ENCODE peak calls at places on chromosomes 11 and 22, in four cellular contexts. One of them, this sample, is unnamed.

GRCh38 chr11:72784662-72785061 is 9.2 kb downstream of the STARD10 start:
- DNase-seq in HepG2: no peak
- DNase-seq in K562: no peak
- DNase-seq in GM12878: no peak
- DNase-seq in this sample: no peak

GRCh38 chr11:111707039-111707690 is 59.0 kb downstream of the PPP2R1B start:
- DNase-seq in GM12878: no peak
- DNase-seq in HepG2: peak
- DNase-seq in K562: no peak
- DNase-seq in this sample: no peak

GRCh38 chr11:57571631-57572030 is 4.2 kb upstream of the UBE2L6 start:
- DNase-seq in HepG2: no peak
- DNase-seq in K562: no peak
- DNase-seq in GM12878: no peak
- DNase-seq in this sample: no peak

GRCh38 chr11:92865352-92865751 is 104.1 kb upstream of the MTNR1B start:
- DNase-seq in HepG2: no peak
- DNase-seq in K562: no peak
- DNase-seq in GM12878: no peak
- DNase-seq in this sample: no peak

GRCh38 chr22:48794906-48795305 is 1032.8 kb downstream of the BRD1 start:
- DNase-seq in GM12878: no peak
- DNase-seq in K562: no peak
- DNase-seq in HepG2: no peak
- DNase-seq in this sample: no peak

GRCh38 chr11:115760921-115761320 is 256.7 kb upstream of the CADM1 start:
- DNase-seq in HepG2: no peak
- DNase-seq in K562: no peak
- DNase-seq in GM12878: no peak
- DNase-seq in this sample: no peak

GRCh38 chr22:35043251-35043931 is 22.6 kb upstream of the ISX start:
- DNase-seq in GM12878: no peak
- DNase-seq in K562: peak
- DNase-seq in HepG2: no peak
- DNase-seq in this sample: peak

GRCh38 chr11:95485115-95485900 is 254.3 kb upstream of the SESN3 start:
- DNase-seq in K562: no peak
- DNase-seq in HepG2: no peak
- DNase-seq in GM12878: no peak
- DNase-seq in this sample: no peak

GRCh38 chr11:10725114-10725906 is 25.7 kb upstream of the CTR9 start:
- DNase-seq in HepG2: no peak
- DNase-seq in K562: no peak
- DNase-seq in GM12878: no peak
- DNase-seq in this sample: no peak

GRCh38 chr11:75334402-75334891 is 17.0 kb downstream of the ARRB1 start:
- DNase-seq in HepG2: no peak
- DNase-seq in K562: peak
- DNase-seq in GM12878: no peak
- DNase-seq in this sample: peak

GRCh38 chr11:71358122-71358728 is 90.0 kb downstream of the DHCR7 start:
- DNase-seq in HepG2: no peak
- DNase-seq in K562: no peak
- DNase-seq in GM12878: no peak
- DNase-seq in this sample: no peak

GRCh38 chr11:125945797-125946520 is at the start of gene VSIG10L2:
- DNase-seq in GM12878: no peak
- DNase-seq in HepG2: no peak
- DNase-seq in K562: no peak
- DNase-seq in this sample: no peak

GRCh38 chr11:46336781-46337180 is 10.5 kb upstream of the DGKZ start:
- DNase-seq in GM12878: no peak
- DNase-seq in HepG2: no peak
- DNase-seq in K562: peak
- DNase-seq in this sample: no peak

GRCh38 chr22:27801616-27802388 is at the start of gene MN1:
- DNase-seq in K562: no peak
- DNase-seq in GM12878: no peak
- DNase-seq in HepG2: no peak
- DNase-seq in this sample: peak

GRCh38 chr22:49014227-49015201 is 813.2 kb downstream of the BRD1 start:
- DNase-seq in GM12878: no peak
- DNase-seq in HepG2: no peak
- DNase-seq in K562: no peak
- DNase-seq in this sample: no peak

GRCh38 chr11:63592975-63593395 is 21.2 kb downstream of the PLAAT3 start:
- DNase-seq in K562: no peak
- DNase-seq in HepG2: no peak
- DNase-seq in GM12878: no peak
- DNase-seq in this sample: peak

GRCh38 chr11:122917311-122917710 is 34.8 kb downstream of the JHY start:
- DNase-seq in K562: no peak
- DNase-seq in HepG2: no peak
- DNase-seq in GM12878: no peak
- DNase-seq in this sample: no peak

GRCh38 chr11:113974741-113975470 is at the start of gene HTR3A:
- DNase-seq in GM12878: no peak
- DNase-seq in K562: peak
- DNase-seq in HepG2: peak
- DNase-seq in this sample: peak

GRCh38 chr11:134207538-134208239 is 16.1 kb downstream of the NCAPD3 start:
- DNase-seq in HepG2: peak
- DNase-seq in GM12878: no peak
- DNase-seq in K562: no peak
- DNase-seq in this sample: peak

GRCh38 chr11:119011476-119011875 is 6.7 kb downstream of the RPS25 start:
- DNase-seq in K562: peak
- DNase-seq in HepG2: no peak
- DNase-seq in GM12878: no peak
- DNase-seq in this sample: no peak

GRCh38 chr11:62705401-62705800 is 1.8 kb downstream of the BSCL2 start:
- DNase-seq in K562: no peak
- DNase-seq in GM12878: no peak
- DNase-seq in HepG2: no peak
- DNase-seq in this sample: no peak

DNA sequence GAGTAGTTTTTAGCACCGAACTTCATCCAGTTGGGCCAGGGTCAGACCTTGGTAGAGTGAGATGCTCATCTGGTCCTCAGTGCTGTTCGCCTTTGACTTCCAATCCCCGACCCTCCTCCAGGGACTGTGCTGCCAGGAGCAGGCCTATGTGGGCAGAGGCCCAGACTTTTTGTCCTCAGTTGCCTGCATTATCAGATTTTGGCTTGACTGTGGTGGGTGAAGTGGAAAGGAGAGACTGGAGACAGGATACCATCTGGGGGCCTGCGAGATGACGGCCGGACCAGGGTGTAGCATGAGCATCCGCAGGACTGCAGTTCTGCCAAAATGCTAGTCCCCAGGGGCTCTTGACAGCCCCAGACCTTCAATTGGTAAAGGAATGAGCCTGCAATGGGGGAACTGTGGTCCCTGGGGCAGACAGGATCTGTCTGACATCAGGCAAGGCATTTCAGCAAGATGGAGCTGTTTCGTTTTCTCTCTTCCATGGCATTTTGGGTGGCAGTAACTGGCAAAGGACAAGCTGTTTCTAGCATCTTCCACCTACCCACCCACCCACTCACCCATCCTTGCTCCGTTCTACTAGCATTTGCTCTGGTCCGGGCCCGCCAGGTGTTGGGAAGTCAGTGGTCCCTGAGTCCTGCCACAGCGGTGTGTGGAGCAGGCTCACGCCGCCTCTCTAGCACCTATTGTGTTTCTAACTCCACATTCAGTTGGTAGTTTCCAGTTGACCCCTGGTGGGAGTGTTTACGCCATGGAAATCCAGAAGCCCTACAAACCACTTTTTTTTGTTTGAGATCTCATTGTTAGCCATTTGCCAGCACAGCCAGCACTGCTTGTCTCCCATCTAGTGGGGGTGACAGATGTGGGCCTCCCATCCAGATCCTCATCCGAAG is 53.5 kb downstream of the OTOG start:
- DNase-seq in GM12878: no peak
- DNase-seq in HepG2: no peak
- DNase-seq in K562: no peak
- DNase-seq in this sample: no peak
- TF ChIP-seq TCF7 in GM12878: no peak
- TF ChIP-seq TCF7 in HepG2: no peak
- TF ChIP-seq TCF7 in K562: no peak
- TF ChIP-seq TCF7 in this sample: no peak

DNA sequence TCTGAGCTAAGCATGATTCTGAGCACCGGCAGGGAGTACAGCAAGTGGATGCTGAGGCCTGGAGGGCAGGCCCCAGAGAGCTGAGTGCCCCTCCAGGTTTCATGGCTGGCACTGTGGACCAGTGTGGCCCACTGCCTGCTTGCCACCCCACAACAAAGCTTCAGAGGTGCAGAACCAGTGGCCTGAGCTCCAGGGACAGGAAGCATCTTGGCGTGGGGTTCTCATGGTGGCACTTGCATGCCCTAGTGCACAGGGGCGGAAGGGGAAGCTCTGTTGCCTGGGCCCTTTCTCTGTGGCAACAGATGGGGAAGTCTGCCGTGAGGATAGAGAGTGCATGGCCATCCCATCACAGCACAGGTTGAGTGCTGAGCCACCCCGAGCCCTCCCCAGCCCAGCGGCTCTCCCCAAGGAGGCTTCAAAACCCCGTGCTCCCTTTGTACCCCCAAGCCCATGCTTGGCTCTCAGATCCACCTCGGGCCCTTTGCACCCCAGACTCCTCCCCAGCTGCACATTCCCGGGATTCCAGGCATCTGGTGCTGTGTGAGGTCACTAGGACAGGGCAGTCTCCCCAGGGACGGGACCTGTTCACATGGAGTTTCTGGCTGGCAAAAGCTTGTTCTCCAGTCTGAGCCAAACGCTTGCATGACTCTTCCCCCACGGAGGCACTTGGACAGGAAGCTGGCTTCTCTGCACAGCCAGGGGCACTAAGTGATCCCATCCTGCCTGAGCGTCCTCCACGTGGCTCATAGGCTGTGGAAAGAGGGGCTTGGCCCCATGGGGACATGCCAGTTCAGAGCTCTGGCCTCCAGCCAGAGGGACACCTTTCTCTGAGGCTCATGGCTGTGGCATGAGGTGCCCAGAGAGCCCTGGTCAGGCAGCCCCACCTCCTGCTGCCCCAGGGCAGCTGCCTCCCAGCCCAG is 4.2 kb downstream of the SLC25A1 start:
- DNase-seq in HepG2: peak
- DNase-seq in K562: no peak
- DNase-seq in GM12878: peak
- DNase-seq in this sample: peak
- TF ChIP-seq ATF3 in HepG2: no peak
- TF ChIP-seq ATF3 in K562: no peak
- TF ChIP-seq ATF3 in GM12878: no peak
- TF ChIP-seq ATF3 in this sample: no peak

GRCh38 chr11:69677744-69678143 is 2.6 kb upstream of the LTO1 start:
- DNase-seq in K562: no peak
- DNase-seq in GM12878: no peak
- DNase-seq in HepG2: no peak
- DNase-seq in this sample: no peak

GRCh38 chr11:69674886-69675714 is at the start of gene LTO1:
- DNase-seq in GM12878: peak
- DNase-seq in K562: peak
- DNase-seq in HepG2: peak
- DNase-seq in this sample: peak

GRCh38 chr11:69671734-69672465 is 3.3 kb downstream of the LTO1 start:
- DNase-seq in K562: no peak
- DNase-seq in GM12878: no peak
- DNase-seq in HepG2: no peak
- DNase-seq in this sample: no peak

GRCh38 chr11:69670158-69670845 is 4.9 kb downstream of the LTO1 start:
- DNase-seq in GM12878: no peak
- DNase-seq in K562: peak
- DNase-seq in HepG2: peak
- DNase-seq in this sample: peak

GRCh38 chr11:69674267-69674885 is 777 bp downstream of the LTO1 start:
- DNase-seq in HepG2: no peak
- DNase-seq in GM12878: no peak
- DNase-seq in K562: peak
- DNase-seq in this sample: no peak
- TF ChIP-seq TCF7 in HepG2: no peak
- TF ChIP-seq TCF7 in GM12878: no peak
- TF ChIP-seq TCF7 in K562: no peak
- TF ChIP-seq TCF7 in this sample: no peak

GRCh38 chr22:45604239-45604711 is 67.4 kb upstream of the ATXN10 start:
- DNase-seq in K562: no peak
- DNase-seq in GM12878: no peak
- DNase-seq in HepG2: no peak
- DNase-seq in this sample: no peak

GRCh38 chr22:45603631-45604030 is 68.0 kb upstream of the ATXN10 start:
- DNase-seq in GM12878: no peak
- DNase-seq in HepG2: no peak
- DNase-seq in K562: no peak
- DNase-seq in this sample: no peak

GRCh38 chr22:45612451-45612901 is 59.2 kb upstream of the ATXN10 start:
- DNase-seq in GM12878: no peak
- DNase-seq in K562: no peak
- DNase-seq in HepG2: no peak
- DNase-seq in this sample: no peak

GRCh38 chr22:45612940-45613339 is 58.7 kb upstream of the ATXN10 start:
- DNase-seq in GM12878: no peak
- DNase-seq in HepG2: no peak
- DNase-seq in K562: no peak
- DNase-seq in this sample: no peak

DNA sequence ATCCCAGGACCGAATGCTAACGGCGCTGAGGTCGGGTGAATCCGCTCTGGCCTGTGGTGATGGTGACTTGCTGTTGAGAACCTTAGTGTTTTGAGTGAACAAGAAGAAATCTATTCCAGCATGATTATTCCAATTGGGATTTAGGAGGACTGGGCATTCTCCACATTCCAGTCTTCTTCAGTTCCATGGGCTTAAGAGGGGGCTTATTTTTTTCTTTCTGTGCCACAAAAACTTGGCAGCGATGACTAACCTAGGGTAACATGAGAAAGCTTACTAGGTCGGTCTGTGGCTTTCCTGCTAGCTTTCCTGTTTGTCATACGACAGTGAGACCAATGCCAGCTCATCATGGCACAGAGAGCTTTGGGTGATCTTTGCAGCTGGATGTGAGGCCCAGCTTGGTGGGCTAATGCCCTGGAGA is 62.9 kb upstream of the ATXN10 start:
- DNase-seq in HepG2: no peak
- DNase-seq in K562: no peak
- DNase-seq in GM12878: no peak
- DNase-seq in this sample: no peak
- TF ChIP-seq ATF3 in HepG2: no peak
- TF ChIP-seq ATF3 in K562: no peak
- TF ChIP-seq ATF3 in GM12878: no peak
- TF ChIP-seq ATF3 in this sample: no peak

GRCh38 chr11:61683116-61683515 is 2.9 kb downstream of the DAGLA start:
- DNase-seq in HepG2: no peak
- DNase-seq in GM12878: no peak
- DNase-seq in K562: no peak
- DNase-seq in this sample: no peak
- TF ChIP-seq TCF7 in HepG2: no peak
- TF ChIP-seq TCF7 in GM12878: no peak
- TF ChIP-seq TCF7 in K562: no peak
- TF ChIP-seq TCF7 in this sample: no peak

GRCh38 chr22:42800731-42801536 is 56.1 kb downstream of the ARFGAP3 start:
- DNase-seq in GM12878: no peak
- DNase-seq in K562: no peak
- DNase-seq in HepG2: peak
- DNase-seq in this sample: no peak
- TF ChIP-seq ATF3 in GM12878: no peak
- TF ChIP-seq ATF3 in K562: no peak
- TF ChIP-seq ATF3 in HepG2: peak
- TF ChIP-seq ATF3 in this sample: no peak

GRCh38 chr11:2586091-2586792 is 113.6 kb downstream of the KCNQ1OT1 start:
- DNase-seq in K562: no peak
- DNase-seq in GM12878: no peak
- DNase-seq in HepG2: no peak
- DNase-seq in this sample: no peak
- TF ChIP-seq TCF7 in K562: no peak
- TF ChIP-seq TCF7 in GM12878: no peak
- TF ChIP-seq TCF7 in HepG2: no peak
- TF ChIP-seq TCF7 in this sample: no peak

This sample was measured in WTC11.